ENCODE peak calls at places on chromosomes 6 and 20, in nine cellular contexts. R is ureter; C is lower leg skin; I is stimulated activated CD4-positive, alpha-beta T cell treated with anti-CD3 and anti-CD28 coated beads, Interleukin-4, amount 100 ng/mL, for 4 hours; D is HS-5; L is NCI-H226; H is T-helper 2 cell; W is progenitor cell of endocrine pancreas; O is Peyer's patch. G is an unnamed sample.

GRCh38 chr6:2799936-2800527 is 34.8 kb downstream of the WRNIP1 start:
- DNase-seq in L (no peak), W (no peak), R (no peak), D (no peak), O (no peak), I (no peak), H (no peak), C (no peak), G (no peak)

GRCh38 chr20:34705383-34706021 is 1.4 kb downstream of the TP53INP2 start:
- DNase-seq in W (no peak), O (no peak), D (no peak), C (no peak), H (no peak), R (no peak), L (peak), I (no peak), G (peak)

GRCh38 chr6:83215131-83216047 is 22.2 kb downstream of the RWDD2A start:
- DNase-seq in L (peak), C (peak), I (peak), D (no peak), O (peak), R (peak), W (peak), H (no peak), G (peak)

GRCh38 chr6:10332121-10332520 is 82.8 kb downstream of the TFAP2A start:
- DNase-seq in W (no peak), I (no peak), R (no peak), L (no peak), O (no peak), H (no peak), D (no peak), C (no peak), G (no peak)

GRCh38 chr20:5535211-5535756 is 214.9 kb upstream of the SHLD1 start:
- DNase-seq in D (peak), O (no peak), R (no peak), C (peak), H (no peak), I (no peak), W (no peak), L (peak), G (no peak)

GRCh38 chr20:51860015-51860882 is 57.9 kb upstream of the SALL4 start:
- DNase-seq in I (no peak), C (no peak), D (peak), O (no peak), R (no peak), L (no peak), W (no peak), H (no peak), G (no peak)

GRCh38 chr6:93136111-93136510 is 283.2 kb downstream of the EPHA7 start:
- DNase-seq in O (no peak), I (no peak), H (no peak), R (no peak), L (no peak), D (no peak), C (no peak), W (no peak), G (no peak)

GRCh38 chr20:37352611-37352980 is 6.7 kb downstream of the SRC start:
- DNase-seq in C (no peak), H (no peak), I (no peak), R (no peak), L (no peak), D (no peak), O (no peak), W (no peak), G (no peak)

GRCh38 chr6:11096109-11096508 is 2.5 kb downstream of the SMIM13 start:
- DNase-seq in R (no peak), D (no peak), C (no peak), L (peak), I (no peak), H (no peak), O (no peak), W (no peak), G (no peak)

GRCh38 chr20:5835234-5835845 is 85.1 kb downstream of the SHLD1 start:
- DNase-seq in H (no peak), W (no peak), O (no peak), C (no peak), I (no peak), L (no peak), R (peak), D (peak), G (peak)

GRCh38 chr6:136669299-136669699 is 119.1 kb upstream of the MAP7 start:
- DNase-seq in D (peak), H (no peak), I (no peak), W (no peak), C (no peak), L (peak), O (no peak), R (no peak), G (no peak)

GRCh38 chr6:44127186-44128019 is at the start of the genes MRPL14 and TMEM63B:
- DNase-seq in R (peak), I (peak), W (peak), O (peak), L (peak), C (peak), D (no peak), H (peak), G (peak)

GRCh38 chr20:58623579-58624473 is 27.3 kb upstream of the STX16 start:
- DNase-seq in C (no peak), L (peak), R (no peak), I (no peak), O (no peak), D (peak), W (no peak), H (no peak), G (no peak)

GRCh38 chr20:63134201-63134612 is 81.7 kb downstream of the YTHDF1 start:
- DNase-seq in C (no peak), D (no peak), O (no peak), R (no peak), H (no peak), W (no peak), I (no peak), L (no peak), G (no peak)

GRCh38 chr20:48898210-48898609 is 23.3 kb upstream of the ARFGEF2 start:
- DNase-seq in W (no peak), H (no peak), C (peak), D (peak), R (no peak), O (no peak), I (no peak), L (peak), G (no peak)

GRCh38 chr6:113539202-113539601 is 317.9 kb upstream of the MARCKS start:
- DNase-seq in O (no peak), C (no peak), I (no peak), H (no peak), D (no peak), L (no peak), R (no peak), W (no peak), G (no peak)

GRCh38 chr6:157644043-157644810 is 178.8 kb upstream of the SNX9 start:
- DNase-seq in C (no peak), I (peak), D (no peak), L (no peak), O (no peak), W (no peak), R (no peak), H (no peak), G (peak)

G was measured in naive thymus-derived CD4-positive, alpha-beta T cell.